ENCODE peak calls at places on chromosomes 13 and 19, in six cellular contexts. E is PC-9, N is tibial artery, D is adrenal gland, Y is left ventricle myocardium inferior, C is OCI-LY7. T is an unnamed sample.

GRCh38 chr19:53808710-53809125 is 15.4 kb downstream of the NLRP12 start:
- DNase-seq in E (peak; percentile 29), N (no peak), D (no peak), Y (no peak), C (peak; percentile 22), T (no peak)

GRCh38 chr19:41352609-41353465 is 885 bp downstream of the TGFB1 start:
- DNase-seq in E (peak; percentile 73), N (peak; percentile 84), D (peak; percentile 64), Y (peak; percentile 76), C (peak; percentile 82), T (peak; percentile 97)

GRCh38 chr13:25928941-25929505 is 122.8 kb downstream of the SHISA2 start:
- DNase-seq in E (no peak), N (no peak), D (no peak), Y (no peak), C (no peak), T (no peak)

GRCh38 chr19:38649305-38650179 is 2.1 kb downstream of the ACTN4 start:
- DNase-seq in E (peak; percentile 90), N (no peak), D (peak; percentile 66), Y (no peak), C (no peak), T (peak; percentile 85)

GRCh38 chr19:32354345-32354744 is 8.9 kb downstream of the ZNF507 start:
- DNase-seq in E (no peak), N (no peak), D (no peak), Y (no peak), C (no peak), T (no peak)

GRCh38 chr19:4583961-4584669 is 24.6 kb upstream of the SEMA6B start:
- DNase-seq in E (no peak), N (no peak), D (peak; percentile 53), Y (no peak), C (peak; percentile 32), T (peak; percentile 85)

GRCh38 chr19:40594251-40594650 is 6.9 kb upstream of the LTBP4 start:
- DNase-seq in E (no peak), N (no peak), D (no peak), Y (no peak), C (peak; percentile 36), T (no peak)

GRCh38 chr13:44176173-44176572 is 197.5 kb upstream of the SERP2 start:
- DNase-seq in E (no peak), N (no peak), D (no peak), Y (no peak), C (no peak), T (no peak)

GRCh38 chr19:47267350-47267759 is 7.3 kb upstream of the INAFM1 start:
- DNase-seq in E (no peak), N (no peak), D (no peak), Y (no peak), C (no peak), T (no peak)

GRCh38 chr13:110444226-110444653 is 117.3 kb downstream of the RAB20 start:
- DNase-seq in E (peak; percentile 29), N (peak; percentile 62), D (peak; percentile 36), Y (peak; percentile 31), C (no peak), T (no peak)

GRCh38 chr13:88248393-88248792 is 577.2 kb downstream of the SLITRK5 start:
- DNase-seq in E (no peak), N (no peak), D (no peak), Y (no peak), C (no peak), T (no peak)

GRCh38 chr13:77002590-77003190 is 10.8 kb downstream of the CLN5 start:
- DNase-seq in E (peak; percentile 9), N (no peak), D (no peak), Y (no peak), C (peak; percentile 30), T (no peak)

GRCh38 chr19:49637865-49638350 is 2.0 kb downstream of the RRAS start:
- DNase-seq in E (peak; percentile 85), N (peak; percentile 98), D (peak; percentile 84), Y (peak; percentile 92), C (no peak), T (peak; percentile 91)

GRCh38 chr13:50512602-50513527 is 330.6 kb downstream of the DLEU7 start:
- DNase-seq in E (no peak), N (peak; percentile 78), D (peak; percentile 55), Y (peak; percentile 66), C (peak; percentile 95), T (peak; percentile 91)

GRCh38 chr19:50602496-50602895 is 34.3 kb upstream of the LRRC4B start:
- DNase-seq in E (no peak), N (no peak), D (no peak), Y (no peak), C (no peak), T (no peak)

GRCh38 chr19:52936958-52937334 is 13.7 kb upstream of the ZNF888 start:
- DNase-seq in E (no peak), N (peak; percentile 0), D (no peak), Y (no peak), C (no peak), T (no peak)

GRCh38 chr19:4233282-4233853 is 4.0 kb downstream of the EBI3 start:
- DNase-seq in E (peak; percentile 48), N (no peak), D (peak; percentile 38), Y (peak; percentile 36), C (peak; percentile 56), T (peak; percentile 91)

GRCh38 chr19:33395561-33396550 is 22.3 kb downstream of the CEBPG start:
- DNase-seq in E (no peak), N (peak; percentile 72), D (no peak), Y (peak; percentile 59), C (no peak), T (peak; percentile 72)

GRCh38 chr13:29923554-29924481 is 73.4 kb upstream of the UBL3 start:
- DNase-seq in E (peak; percentile 83), N (peak; percentile 94), D (peak; percentile 88), Y (peak; percentile 42), C (peak; percentile 39), T (peak; percentile 84)

GRCh38 chr19:6127716-6128335 is 7.6 kb upstream of the ACSBG2 start:
- DNase-seq in E (no peak), N (no peak), D (no peak), Y (no peak), C (no peak), T (no peak)

GRCh38 chr19:2775556-2776430 is 7.3 kb downstream of the SGTA start:
- DNase-seq in E (no peak), N (no peak), D (peak; percentile 55), Y (peak; percentile 71), C (no peak), T (peak; percentile 88)

GRCh38 chr13:52414963-52415362 is 9.0 kb upstream of the THSD1 start:
- DNase-seq in E (no peak), N (no peak), D (no peak), Y (no peak), C (no peak), T (no peak)

GRCh38 chr13:113049981-113050380 is 55.6 kb upstream of the F7 start:
- DNase-seq in E (no peak), N (no peak), D (no peak), Y (no peak), C (no peak), T (peak; percentile 5)

DNA sequence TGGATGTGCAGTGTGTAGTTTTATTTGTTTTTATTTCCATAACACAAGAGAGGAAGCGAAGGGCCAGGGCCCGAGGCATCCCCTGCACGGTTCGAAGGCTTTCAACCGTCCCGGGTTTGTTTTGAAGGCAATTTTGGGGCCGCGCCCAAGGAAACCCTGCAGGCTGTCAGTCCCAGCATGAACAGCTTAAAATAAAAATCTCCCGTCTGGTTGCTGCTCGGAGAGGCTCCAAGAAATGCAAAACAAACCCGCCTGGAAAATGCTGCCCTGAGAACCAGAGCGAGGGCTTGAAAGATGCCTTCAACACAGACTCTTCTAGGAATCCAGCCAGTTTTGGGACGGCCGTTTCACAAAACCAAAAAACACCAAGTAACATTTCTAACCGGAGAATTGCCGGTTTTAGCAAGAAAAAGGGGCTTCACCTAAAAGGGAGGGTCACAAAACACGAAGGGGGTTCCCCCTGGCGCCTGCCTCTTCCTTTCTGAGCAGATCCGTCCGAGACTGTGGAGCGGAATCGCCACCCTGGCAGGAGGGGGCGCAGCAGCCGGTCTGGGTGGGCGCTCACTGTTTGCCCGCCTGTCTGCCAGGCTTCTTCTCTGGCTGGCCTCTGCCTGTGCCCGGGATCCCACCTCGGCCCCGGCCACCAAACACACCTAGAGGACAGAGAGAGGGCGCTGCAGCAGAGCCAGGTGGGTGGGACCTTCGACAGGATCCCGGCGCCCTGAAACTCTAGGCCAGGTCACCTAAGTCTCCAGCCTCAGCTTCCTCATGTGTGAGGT is 15.8 kb downstream of the LSM4 start:
- DNase-seq in E (no peak), N (peak; percentile 90), D (no peak), Y (no peak), C (peak; percentile 66), T (peak; percentile 82)
- H3K27ac ChIP-seq in E (no peak overlapping the region), N (peak overlapping the region; percentile 100), D (no peak overlapping the region), Y (peak overlapping the region; percentile 99), C (peak overlapping the region; percentile 94), T (peak overlapping the region; percentile 98)

DNA sequence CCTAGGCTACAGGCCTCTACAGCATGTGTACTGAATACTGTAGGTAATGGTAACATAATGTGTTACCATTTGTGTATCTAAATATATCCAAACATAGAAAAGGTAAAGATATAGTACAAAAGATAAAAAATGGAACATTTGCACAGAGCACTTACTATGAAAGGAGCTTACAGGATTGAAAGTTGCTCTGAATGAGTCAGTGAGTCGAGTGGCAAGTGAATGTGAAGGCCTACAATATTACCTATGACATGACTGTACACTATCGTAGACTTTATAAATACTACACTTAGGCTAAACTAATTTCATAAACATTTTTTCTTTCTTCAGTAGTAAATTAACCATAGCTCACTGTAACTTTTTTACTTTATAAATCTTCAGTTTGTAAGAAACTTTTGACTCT is 35.1 kb downstream of the LPAR6 start:
- DNase-seq in E (no peak), N (no peak), D (no peak), Y (no peak), C (no peak), T (no peak)
- H3K36me3 ChIP-seq in E (no peaks in the 10 kb centered on the region), N (peaks cover 32% of the 10 kb centered on the region), D (no peaks in the 10 kb centered on the region), Y (peaks cover 75% of the 10 kb centered on the region), C (peaks cover 84% of the 10 kb centered on the region), T (no peaks in the 10 kb centered on the region)

DNA sequence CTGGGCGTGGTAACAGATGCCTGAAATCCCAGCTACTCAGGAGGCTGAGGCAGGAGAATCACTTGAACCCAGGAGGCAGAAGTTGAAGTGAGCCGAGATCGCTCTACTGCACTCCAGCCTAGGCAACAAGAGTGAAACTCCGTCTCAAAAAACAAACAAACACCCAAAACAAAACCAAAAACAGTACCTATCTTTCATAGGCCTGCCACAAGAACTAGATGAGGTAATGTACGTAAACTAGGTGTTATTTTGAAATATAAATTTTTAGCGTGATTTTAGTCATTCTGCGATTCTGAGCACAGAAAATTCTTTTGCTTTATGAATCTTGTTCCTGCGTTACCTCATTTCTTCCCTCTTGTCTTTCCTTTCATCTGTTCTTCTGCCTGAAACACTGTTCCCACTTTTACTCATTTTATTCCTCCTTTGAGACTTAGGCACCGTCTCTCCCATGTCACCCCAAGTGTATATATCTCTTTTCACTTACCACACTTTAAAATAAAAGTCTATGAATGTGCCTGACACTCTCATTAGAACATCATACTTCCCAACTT is 238.2 kb upstream of the HTR2A start:
- DNase-seq in E (no peak), N (no peak), D (no peak), Y (no peak), C (no peak), T (no peak)
- TF ChIP-seq CTCF in E (no peak), N (no peak), D (no peak), Y (no peak), C (no peak), T (no peak)

GRCh38 chr19:45862271-45862563 is 730 bp downstream of the SYMPK start:
- DNase-seq in E (no peak), N (no peak), D (no peak), Y (no peak), C (no peak), T (no peak)
- H3K27ac ChIP-seq in E (peak overlapping the region; percentile 30), N (peak overlapping the region; percentile 89), D (peak overlapping the region; percentile 37), Y (peak overlapping the region; percentile 93), C (peak overlapping the region; percentile 83), T (peak overlapping the region; percentile 95)